ENCODE peak calls at places on chromosomes 4 and X, in five cellular contexts. E, I, A, Z and D are unnamed samples. For H3K4me1 and H3K27me3, the result is how much of the 10 kb centered on the place peaks cover.

GRCh38 chrX:104008831-104009230 is 4.7 kb downstream of the H2BW1 start:
- DNase-seq in Z (no peak), I (no peak), E (no peak), A (no peak), D (no peak)

GRCh38 chrX:13007519-13008188 is 32.7 kb downstream of the TMSB4X start:
- DNase-seq in Z (peak), A (no peak), E (no peak), I (peak), D (no peak)

GRCh38 chr4:151418385-151418784 is 9.4 kb downstream of the FHIP1A start:
- DNase-seq in A (no peak), E (no peak), Z (peak), I (peak), D (no peak)

GRCh38 chr4:176193898-176194297 is 1.5 kb downstream of the SPATA4 start:
- DNase-seq in I (peak), E (no peak), A (no peak), Z (peak), D (no peak)

GRCh38 chrX:25021132-25021498 is 5.3 kb upstream of the ARX start:
- DNase-seq in I (no peak), E (no peak), Z (no peak), A (no peak), D (no peak)

GRCh38 chr4:52425751-52426326 is 233.3 kb downstream of the USP46 start:
- DNase-seq in I (no peak), A (no peak), E (no peak), Z (no peak), D (no peak)

GRCh38 chr4:184645904-184646610 is 3.2 kb downstream of the CASP3 start:
- DNase-seq in E (no peak), I (no peak), A (no peak), Z (no peak), D (no peak)

GRCh38 chr4:159070742-159071141 is 32.1 kb upstream of the RAPGEF2 start:
- DNase-seq in E (no peak), I (peak), Z (peak), A (no peak), D (no peak)

GRCh38 chrX:107731831-107732502 is 43.6 kb downstream of the TSC22D3 start:
- DNase-seq in Z (peak), E (peak), I (peak), A (peak), D (peak)

GRCh38 chr4:151029537-151029936 is 14.5 kb upstream of the LRBA start:
- DNase-seq in A (no peak), I (no peak), Z (no peak), E (no peak), D (no peak)

GRCh38 chr4:156084312-156084811 is 130.7 kb upstream of the CTSO start:
- DNase-seq in A (no peak), Z (no peak), I (no peak), E (no peak), D (no peak)

GRCh38 chr4:180041576-180041975 is 2201.6 kb upstream of the TENM3 start:
- DNase-seq in I (no peak), E (no peak), Z (no peak), A (no peak), D (no peak)

GRCh38 chrX:56728752-56729151 is 291 bp upstream of the NBDY start:
- DNase-seq in E (no peak), Z (no peak), I (peak), A (no peak), D (no peak)

GRCh38 chr4:187289371-187289770 is 565.7 kb upstream of the FAT1 start:
- DNase-seq in I (peak), E (no peak), A (no peak), Z (no peak), D (no peak)

GRCh38 chr4:5755161-5755560 is 44.2 kb downstream of the EVC start:
- DNase-seq in A (no peak), Z (no peak), I (no peak), E (no peak), D (no peak)

GRCh38 chrX:13153796-13154195 is 109.4 kb upstream of the FAM9C start:
- DNase-seq in E (no peak), A (no peak), Z (no peak), I (peak), D (no peak)

GRCh38 chr4:97394653-97395052 is 748.6 kb downstream of the STPG2 start:
- DNase-seq in I (no peak), E (no peak), Z (no peak), A (no peak), D (no peak)

GRCh38 chr4:23373269-23373668 is 516.6 kb downstream of the PPARGC1A start:
- DNase-seq in I (peak), Z (no peak), E (no peak), A (peak), D (no peak)

GRCh38 chrX:72029473-72030411 is 102.0 kb downstream of the RTL5 start:
- DNase-seq in E (no peak), I (peak), Z (peak), A (no peak), D (peak)

GRCh38 chrX:2811271-2811670 is 17.5 kb upstream of the GYG2 start:
- DNase-seq in E (no peak), A (no peak), Z (no peak), I (no peak), D (no peak)

GRCh38 chr4:75710246-75710645 is 14.1 kb upstream of the USO1 start:
- DNase-seq in A (no peak), E (no peak), Z (peak), I (no peak), D (no peak)

GRCh38 chrX:30883141-30883540 is 5.9 kb downstream of the TAB3 start:
- DNase-seq in Z (no peak), I (no peak), E (no peak), A (no peak), D (no peak)

GRCh38 chrX:30887288-30887687 is 1.8 kb downstream of the TAB3 start:
- DNase-seq in I (no peak), Z (no peak), E (no peak), A (no peak), D (no peak)

GRCh38 chrX:30881797-30882196 is 7.3 kb downstream of the TAB3 start:
- DNase-seq in A (no peak), Z (no peak), I (no peak), E (no peak), D (no peak)

GRCh38 chrX:30887721-30888120 is 1.3 kb downstream of the TAB3 start:
- DNase-seq in A (no peak), E (no peak), I (no peak), Z (no peak), D (no peak)

DNA sequence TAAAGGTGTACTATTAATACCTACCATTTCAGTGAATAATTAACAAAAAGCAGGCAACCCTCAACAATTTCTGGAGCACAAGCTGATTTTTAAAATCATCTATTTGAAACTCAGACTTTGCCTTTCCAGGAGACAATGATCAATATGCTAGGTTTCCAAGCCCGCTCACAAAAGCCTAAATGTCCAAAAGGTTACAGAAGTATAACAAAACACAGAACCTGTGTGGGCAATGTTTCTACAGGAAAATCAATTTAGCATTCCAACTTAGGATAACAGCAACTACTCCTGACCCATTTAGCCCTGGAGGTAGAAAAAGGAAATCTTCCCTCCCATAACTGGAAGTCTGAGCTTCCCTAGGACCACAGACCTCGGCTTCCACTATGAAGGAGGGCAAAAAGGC is 3.9 kb downstream of the TAB3 start:
- DNase-seq in A (no peak), I (no peak), Z (no peak), E (no peak), D (no peak)
- H3K4me1 ChIP-seq in A (under half), I (under half), Z (under half), E (under half), D (under half)

DNA sequence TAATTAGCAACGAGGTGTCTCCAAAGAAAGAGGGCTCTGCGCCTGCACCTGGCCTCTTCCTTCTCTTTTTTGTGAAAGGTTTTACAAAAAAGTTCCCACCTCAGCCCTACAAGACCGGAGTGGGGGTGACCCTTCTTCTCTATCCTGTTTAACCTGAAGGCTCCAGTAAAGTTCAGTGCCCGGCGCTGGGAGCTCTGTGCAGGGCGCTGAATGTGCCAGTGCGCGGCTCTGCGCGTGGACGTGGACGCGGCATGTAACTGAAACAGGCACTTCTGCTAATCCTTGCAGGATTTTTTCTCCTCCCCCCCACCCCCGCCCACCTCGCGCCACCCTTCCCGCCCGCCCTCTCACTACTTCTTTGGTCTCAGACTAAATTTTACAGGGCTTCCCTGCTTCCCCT is 2.4 kb downstream of the GPR50 start:
- DNase-seq in I (no peak), A (no peak), E (no peak), Z (no peak), D (no peak)
- H3K27me3 ChIP-seq in I (under half), A (under half), E (under half), Z (under half), D (under half)

GRCh38 chrX:135713795-135714194 is 356 bp downstream of the CT45A1 start:
- DNase-seq in E (no peak), I (no peak), Z (no peak), A (no peak), D (no peak)
- H3K4me3 ChIP-seq in E (no peak), I (no peak), Z (no peak), A (no peak), D (no peak)

GRCh38 chr4:84441758-84442377 is 57.2 kb downstream of the NKX6-1 start:
- DNase-seq in E (no peak), Z (no peak), A (no peak), I (no peak), D (no peak)
- H3K4me1 ChIP-seq in E (under half), Z (under half), A (under half), I (under half), D (under half)